ENCODE peak calls at places on chromosome 21, in four cellular contexts. H is K562, K is HepG2, W is GM12878. M is an unnamed sample.
A peak's percentile ranks its signal among the peaks of the same experiment; 100 is the strongest.

GRCh38 chr21:46406001-46406400 is 52.7 kb upstream of the DIP2A start:
- DNase-seq in H (no peak), K (no peak), W (no peak), M (no peak)

GRCh38 chr21:17390575-17390974 is 122.3 kb upstream of the CXADR start:
- DNase-seq in H (no peak), K (no peak), W (no peak), M (no peak)

GRCh38 chr21:25929859-25930520 is 195.2 kb downstream of the GABPA start:
- DNase-seq in H (peak; percentile 18), K (no peak), W (no peak), M (no peak)

GRCh38 chr21:45517249-45518065 is 24.8 kb downstream of the SLC19A1 start:
- DNase-seq in H (no peak), K (no peak), W (peak; percentile 50), M (no peak)

GRCh38 chr21:29175408-29176147 is 45.1 kb downstream of the MAP3K7CL start:
- DNase-seq in H (no peak), K (peak; percentile 77), W (no peak), M (no peak)

GRCh38 chr21:41321211-41321907 is 4.8 kb downstream of the FAM3B start:
- DNase-seq in H (no peak), K (no peak), W (no peak), M (no peak)

GRCh38 chr21:15241997-15242767 is 177.4 kb upstream of the NRIP1 start:
- DNase-seq in H (no peak), K (no peak), W (no peak), M (no peak)

GRCh38 chr21:46148106-46148505 is 7.3 kb downstream of the FTCD start:
- DNase-seq in H (no peak), K (no peak), W (no peak), M (no peak)

GRCh38 chr21:45993210-45994085 is 11.9 kb downstream of the COL6A1 start:
- DNase-seq in H (no peak), K (no peak), W (no peak), M (no peak)

GRCh38 chr21:45343891-45344290 is 56.2 kb upstream of the POFUT2 start:
- DNase-seq in H (no peak), K (no peak), W (no peak), M (no peak)

GRCh38 chr21:45554477-45555175 is 12.4 kb upstream of the SLC19A1 start:
- DNase-seq in H (peak; percentile 92), K (peak; percentile 38), W (peak; percentile 23), M (peak; percentile 92)

DNA sequence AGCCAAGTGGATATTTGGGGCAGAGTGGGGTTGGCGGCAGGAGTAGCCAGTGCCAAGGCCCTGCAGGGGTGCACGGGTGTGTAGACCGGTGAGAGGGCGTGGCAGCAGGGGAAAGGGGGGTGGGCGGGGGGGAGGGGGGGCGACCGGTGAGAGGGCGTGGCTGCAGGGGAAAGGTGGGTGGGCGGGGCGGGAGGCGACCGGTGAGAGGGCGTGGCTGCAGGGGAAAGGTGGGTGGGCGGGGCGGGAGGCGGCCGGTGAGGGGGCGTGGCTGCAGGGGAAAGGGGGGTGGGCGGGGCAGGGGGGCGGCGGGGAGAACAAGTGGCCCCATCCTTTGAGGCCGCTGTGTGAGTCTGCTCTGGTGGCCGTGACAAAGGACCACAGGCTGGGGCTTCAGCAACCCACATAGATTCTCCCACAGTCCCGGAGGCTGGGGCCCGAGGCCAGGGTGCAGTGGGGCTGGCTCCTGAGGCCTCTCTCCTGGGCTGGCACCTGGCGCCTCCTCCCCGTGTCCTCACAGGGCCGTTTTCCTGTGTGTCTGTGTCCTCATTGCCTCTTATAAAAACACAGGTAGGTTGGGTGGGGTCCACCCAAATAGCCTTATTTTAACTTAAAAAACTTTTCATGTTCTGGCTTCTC is 25.8 kb downstream of the RRP1 start:
- DNase-seq in H (peak; percentile 85), K (no peak), W (no peak), M (no peak)
- TF ChIP-seq SP1 in H (peak; percentile 46), K (no peak), W (no peak), M (no peak)

GRCh38 chr21:37642493-37642892 is 273.8 kb downstream of the KCNJ6 start:
- DNase-seq in H (peak; percentile 70), K (peak; percentile 32), W (no peak), M (peak; percentile 36)
- TF ChIP-seq FOXM1 in H (no peak), K (no peak), W (no peak), M (no peak)

GRCh38 chr21:42562258-42562657 is 48.6 kb downstream of the SLC37A1 start:
- DNase-seq in H (no peak), K (peak; percentile 36), W (no peak), M (no peak)

GRCh38 chr21:42562816-42563215 is 49.2 kb downstream of the SLC37A1 start:
- DNase-seq in H (no peak), K (no peak), W (no peak), M (no peak)

GRCh38 chr21:42560517-42561179 is 47.0 kb downstream of the SLC37A1 start:
- DNase-seq in H (no peak), K (no peak), W (no peak), M (no peak)

GRCh38 chr21:42563261-42564045 is 49.8 kb downstream of the SLC37A1 start:
- DNase-seq in H (no peak), K (no peak), W (no peak), M (no peak)

GRCh38 chr21:42561742-42562141 is 48.1 kb downstream of the SLC37A1 start:
- DNase-seq in H (peak; percentile 58), K (peak; percentile 13), W (peak; percentile 62), M (no peak)
- TF ChIP-seq BHLHE40 in H (no peak), K (no peak), W (peak; percentile 84), M (no peak)

GRCh38 chr21:32359719-32360260 is 33.0 kb downstream of the URB1 start:
- DNase-seq in H (no peak), K (peak; percentile 52), W (no peak), M (no peak)
- TF ChIP-seq SP1 in H (no peak), K (no peak), W (no peak), M (no peak)

GRCh38 chr21:27817902-27818623 is 851.2 kb upstream of the ADAMTS5 start:
- DNase-seq in H (no peak), K (no peak), W (no peak), M (no peak)

GRCh38 chr21:27820342-27820741 is 853.5 kb upstream of the ADAMTS5 start:
- DNase-seq in H (no peak), K (no peak), W (no peak), M (no peak)

GRCh38 chr21:27819299-27819698 is 852.4 kb upstream of the ADAMTS5 start:
- DNase-seq in H (no peak), K (no peak), W (no peak), M (no peak)

GRCh38 chr21:27817061-27817460 is 850.2 kb upstream of the ADAMTS5 start:
- DNase-seq in H (no peak), K (no peak), W (no peak), M (no peak)

GRCh38 chr21:27818847-27819246 is 852.0 kb upstream of the ADAMTS5 start:
- DNase-seq in H (no peak), K (no peak), W (no peak), M (no peak)
- TF ChIP-seq FOXM1 in H (no peak), K (no peak), W (no peak), M (no peak)

GRCh38 chr21:39125752-39126485 is 57.3 kb downstream of the PSMG1 start:
- DNase-seq in H (no peak), K (peak; percentile 80), W (no peak), M (peak; percentile 64)
- TF ChIP-seq BHLHE40 in H (no peak), K (no peak), W (no peak), M (no peak)

DNA sequence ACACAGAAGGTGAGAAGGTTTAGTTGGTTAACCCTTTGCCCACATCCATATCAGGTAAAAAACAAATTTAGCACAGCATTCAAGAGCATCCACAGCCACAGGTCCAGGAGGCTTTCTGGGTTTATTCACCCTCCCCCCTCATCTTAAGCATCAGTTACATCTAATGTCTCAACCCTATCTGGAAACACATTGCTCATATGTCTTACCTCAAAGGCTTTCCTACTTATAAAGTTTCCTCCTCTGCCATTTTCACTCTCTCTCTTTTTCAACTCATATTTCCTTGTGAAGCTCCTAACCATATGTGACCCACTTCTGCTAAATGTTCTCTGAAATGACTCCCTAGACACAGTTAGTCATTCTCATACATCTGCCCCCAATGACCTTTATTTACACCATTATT is 47.9 kb upstream of the RUNX1 start:
- DNase-seq in H (no peak), K (no peak), W (no peak), M (no peak)
- TF ChIP-seq SP1 in H (no peak), K (no peak), W (no peak), M (no peak)